ENCODE peak calls at places on chromosome 11, in eight cellular contexts. L, M, Y, X, W, Q, G and S are unnamed samples.
A peak's percentile ranks its signal among the peaks of the same experiment; 100 is the strongest.

GRCh38 chr11:72812968-72813739 is 1.1 kb upstream of the ATG16L2 start:
- DNase-seq in Y (peak; percentile 75), G (peak; percentile 56), W (peak; percentile 39), Q (peak; percentile 79), L (peak; percentile 56), X (peak; percentile 73), M (peak; percentile 90), S (peak; percentile 71)

GRCh38 chr11:88100161-88100560 is 75.1 kb downstream of the RAB38 start:
- DNase-seq in L (no peak), W (no peak), G (no peak), Y (no peak), X (no peak), M (no peak), Q (no peak), S (peak; percentile 40)

GRCh38 chr11:66996609-66997273 is 21.6 kb downstream of the C11orf86 start:
- DNase-seq in M (no peak), X (peak; percentile 59), W (no peak), L (no peak), G (no peak), Y (peak; percentile 68), Q (peak; percentile 55), S (peak; percentile 86)

GRCh38 chr11:112783945-112784322 is 177.3 kb upstream of the NCAM1 start:
- DNase-seq in L (no peak), Y (no peak), G (no peak), M (no peak), X (no peak), W (no peak), Q (no peak), S (no peak)

GRCh38 chr11:83895516-83895915 is 609.3 kb upstream of the CCDC90B start:
- DNase-seq in G (no peak), L (no peak), Q (no peak), X (no peak), M (no peak), W (no peak), Y (no peak), S (no peak)

GRCh38 chr11:110362916-110363574 is 66.6 kb upstream of the RDX start:
- DNase-seq in M (no peak), Y (no peak), G (no peak), W (peak; percentile 25), L (no peak), Q (peak; percentile 26), X (peak; percentile 92), S (peak; percentile 16)

GRCh38 chr11:75969626-75970308 is 154.8 kb downstream of the UVRAG start:
- DNase-seq in G (no peak), W (no peak), L (no peak), X (no peak), Q (peak; percentile 66), M (peak; percentile 55), Y (peak; percentile 80), S (peak; percentile 73)

GRCh38 chr11:81966340-81966739 is 767.3 kb downstream of the FAM181B start:
- DNase-seq in X (no peak), M (no peak), Q (no peak), W (no peak), G (no peak), L (no peak), Y (no peak), S (no peak)

GRCh38 chr11:88231894-88232482 is 56.7 kb upstream of the RAB38 start:
- DNase-seq in G (peak; percentile 2), Q (peak; percentile 55), X (peak; percentile 1), L (no peak), Y (peak; percentile 51), M (peak; percentile 63), W (peak; percentile 6), S (peak; percentile 69)

GRCh38 chr11:13104619-13105236 is 95.6 kb downstream of the RASSF10 start:
- DNase-seq in L (no peak), M (no peak), G (no peak), Y (no peak), W (peak; percentile 83), Q (no peak), X (peak; percentile 91), S (no peak)

GRCh38 chr11:59243633-59244032 is 30.9 kb upstream of the MPEG1 start:
- DNase-seq in Y (no peak), L (no peak), W (no peak), Q (no peak), M (no peak), G (no peak), X (no peak), S (no peak)

GRCh38 chr11:84714316-84714780 is 912.8 kb downstream of the DLG2 start:
- DNase-seq in G (no peak), Q (peak; percentile 51), W (peak; percentile 36), Y (peak; percentile 39), X (peak; percentile 58), M (peak; percentile 71), L (no peak), S (peak; percentile 12)

GRCh38 chr11:14393889-14394288 is 34.9 kb upstream of the RRAS2 start:
- DNase-seq in M (no peak), L (no peak), G (no peak), W (no peak), X (no peak), Y (no peak), Q (no peak), S (no peak)

GRCh38 chr11:36455658-36456111 is 54.4 kb downstream of the TRAF6 start:
- DNase-seq in Y (peak; percentile 98), X (peak; percentile 36), W (peak; percentile 51), Q (peak; percentile 100), M (no peak), G (no peak), L (no peak), S (peak; percentile 100)

GRCh38 chr11:32391965-32392553 is 43.3 kb downstream of the WT1 start:
- DNase-seq in G (no peak), Y (peak; percentile 28), M (peak; percentile 23), Q (peak; percentile 45), W (no peak), L (no peak), X (no peak), S (peak; percentile 13)

GRCh38 chr11:104320091-104320490 is 156.1 kb upstream of the PDGFD start:
- DNase-seq in G (no peak), Y (peak; percentile 75), M (no peak), X (no peak), Q (no peak), W (no peak), L (no peak), S (no peak)

GRCh38 chr11:313787-314547 is at the start of gene IFITM1:
- DNase-seq in M (no peak), X (no peak), Q (peak; percentile 92), Y (peak; percentile 91), G (peak; percentile 74), L (no peak), W (no peak), S (peak; percentile 92)

GRCh38 chr11:57152134-57152533 is 29.6 kb upstream of the LRRC55 start:
- DNase-seq in L (no peak), Q (no peak), W (no peak), G (no peak), X (no peak), Y (no peak), M (no peak), S (no peak)

GRCh38 chr11:32312865-32313403 is 122.4 kb downstream of the WT1 start:
- DNase-seq in W (peak; percentile 1), X (peak; percentile 11), G (no peak), L (no peak), Q (peak; percentile 63), M (peak; percentile 91), Y (peak; percentile 64), S (peak; percentile 45)

GRCh38 chr11:21963013-21963412 is 229.9 kb upstream of the ANO5 start:
- DNase-seq in Y (no peak), M (no peak), Q (no peak), G (no peak), L (no peak), X (no peak), W (no peak), S (no peak)

GRCh38 chr11:114609429-114609828 is 13.8 kb upstream of the NXPE4 start:
- DNase-seq in M (no peak), X (no peak), G (no peak), Y (no peak), Q (no peak), L (no peak), W (no peak), S (no peak)

GRCh38 chr11:103601230-103601846 is 435.1 kb upstream of the DDI1 start:
- DNase-seq in Q (peak; percentile 72), M (peak; percentile 70), W (peak; percentile 45), X (peak; percentile 48), L (no peak), G (peak; percentile 2), Y (peak; percentile 78), S (peak; percentile 79)

GRCh38 chr11:57321996-57322880 is 2.5 kb downstream of the TNKS1BP1 start:
- DNase-seq in X (no peak), M (peak; percentile 54), W (peak; percentile 62), G (no peak), Y (peak; percentile 96), Q (peak; percentile 99), L (no peak), S (peak; percentile 99)